ENCODE peak calls at places on chromosomes 1 and 21, in seven cellular contexts. One of them, this sample, is unnamed.

GRCh38 chr1:164689672-164690655 is 131.0 kb downstream of the PBX1 start:
- DNase-seq in CD4-positive, alpha-beta T cell: no peak
- DNase-seq in HuH-7.5: no peak
- DNase-seq in T-cell: no peak
- DNase-seq in SJCRH30: no peak
- DNase-seq in left lung: no peak
- DNase-seq in iPS DF 6.9: no peak
- DNase-seq in this sample: no peak

GRCh38 chr1:223123238-223123976 is 19.6 kb downstream of the TLR5 start:
- DNase-seq in CD4-positive, alpha-beta T cell: peak
- DNase-seq in HuH-7.5: peak
- DNase-seq in T-cell: peak
- DNase-seq in SJCRH30: peak
- DNase-seq in left lung: peak
- DNase-seq in iPS DF 6.9: no peak
- DNase-seq in this sample: peak

GRCh38 chr1:185155600-185156320 is 993 bp downstream of the TRMT1L start:
- DNase-seq in CD4-positive, alpha-beta T cell: no peak
- DNase-seq in HuH-7.5: no peak
- DNase-seq in T-cell: no peak
- DNase-seq in SJCRH30: no peak
- DNase-seq in left lung: no peak
- DNase-seq in iPS DF 6.9: no peak
- DNase-seq in this sample: no peak

GRCh38 chr1:43992232-43992995 is 1.0 kb downstream of the CCDC24 start:
- DNase-seq in CD4-positive, alpha-beta T cell: no peak
- DNase-seq in HuH-7.5: no peak
- DNase-seq in T-cell: no peak
- DNase-seq in SJCRH30: no peak
- DNase-seq in left lung: peak
- DNase-seq in iPS DF 6.9: no peak
- DNase-seq in this sample: no peak

GRCh38 chr21:46189213-46189958 is 5.1 kb upstream of the SPATC1L start:
- DNase-seq in CD4-positive, alpha-beta T cell: no peak
- DNase-seq in HuH-7.5: no peak
- DNase-seq in T-cell: no peak
- DNase-seq in SJCRH30: no peak
- DNase-seq in left lung: no peak
- DNase-seq in iPS DF 6.9: no peak
- DNase-seq in this sample: no peak

GRCh38 chr1:224448428-224449017 is 13.9 kb upstream of the WDR26 start:
- DNase-seq in CD4-positive, alpha-beta T cell: no peak
- DNase-seq in HuH-7.5: no peak
- DNase-seq in T-cell: no peak
- DNase-seq in SJCRH30: no peak
- DNase-seq in left lung: no peak
- DNase-seq in iPS DF 6.9: no peak
- DNase-seq in this sample: no peak

GRCh38 chr1:211613108-211613947 is 34.4 kb upstream of the SLC30A1 start:
- DNase-seq in CD4-positive, alpha-beta T cell: no peak
- DNase-seq in HuH-7.5: no peak
- DNase-seq in T-cell: no peak
- DNase-seq in SJCRH30: peak
- DNase-seq in left lung: peak
- DNase-seq in iPS DF 6.9: no peak
- DNase-seq in this sample: no peak

GRCh38 chr1:31371121-31371520 is 1.8 kb downstream of the FABP3 start:
- DNase-seq in CD4-positive, alpha-beta T cell: no peak
- DNase-seq in HuH-7.5: no peak
- DNase-seq in T-cell: no peak
- DNase-seq in SJCRH30: no peak
- DNase-seq in left lung: no peak
- DNase-seq in iPS DF 6.9: no peak
- DNase-seq in this sample: no peak

GRCh38 chr1:229385853-229386456 is 43.1 kb upstream of the CCSAP start:
- DNase-seq in CD4-positive, alpha-beta T cell: no peak
- DNase-seq in HuH-7.5: no peak
- DNase-seq in T-cell: no peak
- DNase-seq in SJCRH30: no peak
- DNase-seq in left lung: no peak
- DNase-seq in iPS DF 6.9: no peak
- DNase-seq in this sample: no peak

GRCh38 chr21:39006653-39007417 is 176.4 kb downstream of the PSMG1 start:
- DNase-seq in CD4-positive, alpha-beta T cell: no peak
- DNase-seq in HuH-7.5: no peak
- DNase-seq in T-cell: no peak
- DNase-seq in SJCRH30: no peak
- DNase-seq in left lung: no peak
- DNase-seq in iPS DF 6.9: no peak
- DNase-seq in this sample: no peak

GRCh38 chr1:183633676-183634343 is 1.8 kb downstream of the ARPC5 start:
- DNase-seq in CD4-positive, alpha-beta T cell: no peak
- DNase-seq in HuH-7.5: peak
- DNase-seq in T-cell: no peak
- DNase-seq in SJCRH30: peak
- DNase-seq in left lung: no peak
- DNase-seq in iPS DF 6.9: peak
- DNase-seq in this sample: peak

GRCh38 chr1:151540982-151541377 is 871 bp downstream of the TUFT1 start:
- DNase-seq in CD4-positive, alpha-beta T cell: no peak
- DNase-seq in HuH-7.5: no peak
- DNase-seq in T-cell: no peak
- DNase-seq in SJCRH30: peak
- DNase-seq in left lung: no peak
- DNase-seq in iPS DF 6.9: no peak
- DNase-seq in this sample: no peak

GRCh38 chr1:17567582-17567981 is 28.1 kb downstream of the ARHGEF10L start:
- DNase-seq in CD4-positive, alpha-beta T cell: no peak
- DNase-seq in HuH-7.5: no peak
- DNase-seq in T-cell: no peak
- DNase-seq in SJCRH30: no peak
- DNase-seq in left lung: no peak
- DNase-seq in iPS DF 6.9: no peak
- DNase-seq in this sample: no peak

GRCh38 chr1:39625462-39626273 is 13.8 kb downstream of the HEYL start:
- DNase-seq in CD4-positive, alpha-beta T cell: no peak
- DNase-seq in HuH-7.5: no peak
- DNase-seq in T-cell: no peak
- DNase-seq in SJCRH30: no peak
- DNase-seq in left lung: no peak
- DNase-seq in iPS DF 6.9: no peak
- DNase-seq in this sample: no peak

GRCh38 chr1:69711159-69711930 is 143.6 kb downstream of the LRRC7 start:
- DNase-seq in CD4-positive, alpha-beta T cell: no peak
- DNase-seq in HuH-7.5: no peak
- DNase-seq in T-cell: no peak
- DNase-seq in SJCRH30: no peak
- DNase-seq in left lung: no peak
- DNase-seq in iPS DF 6.9: no peak
- DNase-seq in this sample: no peak

GRCh38 chr1:22747735-22748073 is 37.1 kb downstream of the EPHB2 start:
- DNase-seq in CD4-positive, alpha-beta T cell: no peak
- DNase-seq in HuH-7.5: no peak
- DNase-seq in T-cell: no peak
- DNase-seq in SJCRH30: no peak
- DNase-seq in left lung: no peak
- DNase-seq in iPS DF 6.9: no peak
- DNase-seq in this sample: no peak

GRCh38 chr1:224784606-224785328 is 144.7 kb upstream of the DNAH14 start:
- DNase-seq in CD4-positive, alpha-beta T cell: no peak
- DNase-seq in HuH-7.5: no peak
- DNase-seq in T-cell: no peak
- DNase-seq in SJCRH30: peak
- DNase-seq in left lung: no peak
- DNase-seq in iPS DF 6.9: no peak
- DNase-seq in this sample: no peak

GRCh38 chr1:4105300-4105880 is 205.3 kb upstream of the C1orf174 start:
- DNase-seq in CD4-positive, alpha-beta T cell: no peak
- DNase-seq in HuH-7.5: no peak
- DNase-seq in T-cell: no peak
- DNase-seq in SJCRH30: no peak
- DNase-seq in left lung: no peak
- DNase-seq in iPS DF 6.9: no peak
- DNase-seq in this sample: no peak

GRCh38 chr1:6547301-6547700 is 7.0 kb downstream of the NOL9 start:
- DNase-seq in CD4-positive, alpha-beta T cell: no peak
- DNase-seq in HuH-7.5: no peak
- DNase-seq in T-cell: no peak
- DNase-seq in SJCRH30: no peak
- DNase-seq in left lung: no peak
- DNase-seq in iPS DF 6.9: no peak
- DNase-seq in this sample: no peak

GRCh38 chr1:82517586-82517985 is 716.9 kb downstream of the ADGRL2 start:
- DNase-seq in CD4-positive, alpha-beta T cell: no peak
- DNase-seq in HuH-7.5: no peak
- DNase-seq in T-cell: no peak
- DNase-seq in SJCRH30: no peak
- DNase-seq in left lung: no peak
- DNase-seq in iPS DF 6.9: peak
- DNase-seq in this sample: peak

GRCh38 chr1:99565606-99566289 is 80.2 kb upstream of the PALMD start:
- DNase-seq in CD4-positive, alpha-beta T cell: no peak
- DNase-seq in HuH-7.5: no peak
- DNase-seq in T-cell: no peak
- DNase-seq in SJCRH30: no peak
- DNase-seq in left lung: no peak
- DNase-seq in iPS DF 6.9: no peak
- DNase-seq in this sample: no peak

GRCh38 chr1:209106237-209106741 is 477.2 kb upstream of the CAMK1G start:
- DNase-seq in CD4-positive, alpha-beta T cell: no peak
- DNase-seq in HuH-7.5: no peak
- DNase-seq in T-cell: no peak
- DNase-seq in SJCRH30: peak
- DNase-seq in left lung: no peak
- DNase-seq in iPS DF 6.9: no peak
- DNase-seq in this sample: peak

GRCh38 chr1:69991644-69992043 is 213.7 kb downstream of the LRRC40 start:
- DNase-seq in CD4-positive, alpha-beta T cell: no peak
- DNase-seq in HuH-7.5: no peak
- DNase-seq in T-cell: no peak
- DNase-seq in SJCRH30: no peak
- DNase-seq in left lung: no peak
- DNase-seq in iPS DF 6.9: no peak
- DNase-seq in this sample: no peak

GRCh38 chr1:20278692-20279130 is 12.0 kb upstream of the VWA5B1 start:
- DNase-seq in CD4-positive, alpha-beta T cell: no peak
- DNase-seq in HuH-7.5: no peak
- DNase-seq in T-cell: no peak
- DNase-seq in SJCRH30: no peak
- DNase-seq in left lung: no peak
- DNase-seq in iPS DF 6.9: peak
- DNase-seq in this sample: peak

GRCh38 chr1:869499-870244 is 54.1 kb upstream of the SAMD11 start:
- DNase-seq in CD4-positive, alpha-beta T cell: peak
- DNase-seq in HuH-7.5: peak
- DNase-seq in T-cell: peak
- DNase-seq in SJCRH30: peak
- DNase-seq in left lung: peak
- DNase-seq in iPS DF 6.9: no peak
- DNase-seq in this sample: peak

GRCh38 chr1:207004931-207005830 is 27.4 kb downstream of the C1orf116 start:
- DNase-seq in CD4-positive, alpha-beta T cell: peak
- DNase-seq in HuH-7.5: peak
- DNase-seq in T-cell: no peak
- DNase-seq in SJCRH30: peak
- DNase-seq in left lung: no peak
- DNase-seq in iPS DF 6.9: peak
- DNase-seq in this sample: peak

GRCh38 chr1:158045639-158046038 is 52.2 kb downstream of the KIRREL1 start:
- DNase-seq in CD4-positive, alpha-beta T cell: no peak
- DNase-seq in HuH-7.5: no peak
- DNase-seq in T-cell: no peak
- DNase-seq in SJCRH30: no peak
- DNase-seq in left lung: no peak
- DNase-seq in iPS DF 6.9: no peak
- DNase-seq in this sample: peak

GRCh38 chr21:25579402-25580016 is 27.8 kb downstream of the MRPL39 start:
- DNase-seq in CD4-positive, alpha-beta T cell: no peak
- DNase-seq in HuH-7.5: no peak
- DNase-seq in T-cell: no peak
- DNase-seq in SJCRH30: no peak
- DNase-seq in left lung: no peak
- DNase-seq in iPS DF 6.9: no peak
- DNase-seq in this sample: no peak

GRCh38 chr1:59701376-59701775 is 113.4 kb upstream of the HOOK1 start:
- DNase-seq in CD4-positive, alpha-beta T cell: no peak
- DNase-seq in HuH-7.5: no peak
- DNase-seq in T-cell: no peak
- DNase-seq in SJCRH30: no peak
- DNase-seq in left lung: no peak
- DNase-seq in iPS DF 6.9: no peak
- DNase-seq in this sample: no peak

GRCh38 chr21:19322360-19322759 is 918.8 kb upstream of the TMPRSS15 start:
- DNase-seq in CD4-positive, alpha-beta T cell: no peak
- DNase-seq in HuH-7.5: no peak
- DNase-seq in T-cell: no peak
- DNase-seq in SJCRH30: peak
- DNase-seq in left lung: no peak
- DNase-seq in iPS DF 6.9: no peak
- DNase-seq in this sample: no peak

GRCh38 chr1:113243529-113243928 is 146.8 kb upstream of the MAGI3 start:
- DNase-seq in CD4-positive, alpha-beta T cell: no peak
- DNase-seq in HuH-7.5: no peak
- DNase-seq in T-cell: no peak
- DNase-seq in SJCRH30: no peak
- DNase-seq in left lung: no peak
- DNase-seq in iPS DF 6.9: no peak
- DNase-seq in this sample: no peak

GRCh38 chr1:218658899-218659298 is 313.8 kb downstream of the TGFB2 start:
- DNase-seq in CD4-positive, alpha-beta T cell: no peak
- DNase-seq in HuH-7.5: no peak
- DNase-seq in T-cell: no peak
- DNase-seq in SJCRH30: no peak
- DNase-seq in left lung: no peak
- DNase-seq in iPS DF 6.9: no peak
- DNase-seq in this sample: no peak

GRCh38 chr1:60573726-60574409 is 500.3 kb upstream of the C1orf87 start:
- DNase-seq in CD4-positive, alpha-beta T cell: no peak
- DNase-seq in HuH-7.5: no peak
- DNase-seq in T-cell: no peak
- DNase-seq in SJCRH30: no peak
- DNase-seq in left lung: no peak
- DNase-seq in iPS DF 6.9: no peak
- DNase-seq in this sample: peak

GRCh38 chr1:232704694-232705680 is 75.1 kb upstream of the SIPA1L2 start:
- DNase-seq in CD4-positive, alpha-beta T cell: no peak
- DNase-seq in HuH-7.5: no peak
- DNase-seq in T-cell: no peak
- DNase-seq in SJCRH30: no peak
- DNase-seq in left lung: no peak
- DNase-seq in iPS DF 6.9: no peak
- DNase-seq in this sample: no peak

GRCh38 chr1:202213361-202214088 is 19.9 kb downstream of the LGR6 start:
- DNase-seq in CD4-positive, alpha-beta T cell: no peak
- DNase-seq in HuH-7.5: no peak
- DNase-seq in T-cell: no peak
- DNase-seq in SJCRH30: peak
- DNase-seq in left lung: no peak
- DNase-seq in iPS DF 6.9: peak
- DNase-seq in this sample: peak

GRCh38 chr21:38758815-38759214 is 46.9 kb upstream of the ETS2 start:
- DNase-seq in CD4-positive, alpha-beta T cell: no peak
- DNase-seq in HuH-7.5: no peak
- DNase-seq in T-cell: no peak
- DNase-seq in SJCRH30: no peak
- DNase-seq in left lung: no peak
- DNase-seq in iPS DF 6.9: no peak
- DNase-seq in this sample: no peak